ENCODE peak calls at places on chromosomes 7 and 10, in eight cellular contexts. One of them, this sample, is unnamed.

GRCh38 chr7:80175744-80176143 is 41.1 kb downstream of the GNAI1 start:
- DNase-seq in IMR-90: no peak
- DNase-seq in mesenchymal stem cell: no peak
- DNase-seq in HCT116: no peak
- DNase-seq in H1: no peak
- DNase-seq in A549: no peak
- DNase-seq in PC-9: no peak
- DNase-seq in GM23338: no peak
- DNase-seq in this sample: no peak

GRCh38 chr7:44894881-44895600 is 9.7 kb upstream of the PURB start:
- DNase-seq in IMR-90: no peak
- DNase-seq in mesenchymal stem cell: no peak
- DNase-seq in A549: no peak
- DNase-seq in PC-9: no peak
- DNase-seq in GM23338: no peak
- DNase-seq in HCT116: no peak
- DNase-seq in H1: no peak
- DNase-seq in this sample: peak; percentile 24

GRCh38 chr7:31312864-31313263 is 27.7 kb downstream of the NEUROD6 start:
- DNase-seq in H1: no peak
- DNase-seq in mesenchymal stem cell: no peak
- DNase-seq in GM23338: no peak
- DNase-seq in A549: no peak
- DNase-seq in PC-9: no peak
- DNase-seq in HCT116: no peak
- DNase-seq in IMR-90: no peak
- DNase-seq in this sample: no peak

GRCh38 chr7:139915301-139915863 is 86.3 kb downstream of the TBXAS1 start:
- DNase-seq in HCT116: no peak
- DNase-seq in mesenchymal stem cell: no peak
- DNase-seq in GM23338: no peak
- DNase-seq in PC-9: no peak
- DNase-seq in A549: peak; percentile 30
- DNase-seq in IMR-90: peak; percentile 90
- DNase-seq in H1: no peak
- DNase-seq in this sample: peak; percentile 68

GRCh38 chr10:131149111-131149510 is 162.4 kb downstream of the TCERG1L start:
- DNase-seq in IMR-90: no peak
- DNase-seq in H1: no peak
- DNase-seq in HCT116: no peak
- DNase-seq in PC-9: no peak
- DNase-seq in GM23338: no peak
- DNase-seq in mesenchymal stem cell: no peak
- DNase-seq in A549: no peak
- DNase-seq in this sample: no peak

GRCh38 chr10:115918812-115919211 is 354.2 kb downstream of the GFRA1 start:
- DNase-seq in GM23338: no peak
- DNase-seq in H1: no peak
- DNase-seq in IMR-90: peak; percentile 46
- DNase-seq in PC-9: no peak
- DNase-seq in HCT116: no peak
- DNase-seq in A549: no peak
- DNase-seq in mesenchymal stem cell: no peak
- DNase-seq in this sample: peak; percentile 69

GRCh38 chr7:1768835-1769234 is 98.8 kb downstream of the ELFN1 start:
- DNase-seq in IMR-90: no peak
- DNase-seq in A549: peak; percentile 36
- DNase-seq in PC-9: no peak
- DNase-seq in GM23338: peak; percentile 67
- DNase-seq in H1: no peak
- DNase-seq in mesenchymal stem cell: no peak
- DNase-seq in HCT116: peak; percentile 15
- DNase-seq in this sample: no peak

GRCh38 chr7:15459018-15459621 is 102.7 kb downstream of the AGMO start:
- DNase-seq in H1: no peak
- DNase-seq in HCT116: no peak
- DNase-seq in IMR-90: no peak
- DNase-seq in GM23338: no peak
- DNase-seq in PC-9: no peak
- DNase-seq in mesenchymal stem cell: no peak
- DNase-seq in A549: no peak
- DNase-seq in this sample: no peak

GRCh38 chr10:23479798-23480473 is 41.1 kb downstream of the OTUD1 start:
- DNase-seq in HCT116: no peak
- DNase-seq in mesenchymal stem cell: no peak
- DNase-seq in A549: no peak
- DNase-seq in H1: no peak
- DNase-seq in IMR-90: no peak
- DNase-seq in PC-9: no peak
- DNase-seq in GM23338: no peak
- DNase-seq in this sample: no peak

GRCh38 chr10:103663802-103664201 is 170.3 kb downstream of the NEURL1 start:
- DNase-seq in H1: no peak
- DNase-seq in A549: no peak
- DNase-seq in GM23338: no peak
- DNase-seq in IMR-90: no peak
- DNase-seq in PC-9: no peak
- DNase-seq in mesenchymal stem cell: no peak
- DNase-seq in HCT116: no peak
- DNase-seq in this sample: no peak

GRCh38 chr10:71864861-71865473 is 13.9 kb upstream of the PSAP start:
- DNase-seq in GM23338: no peak
- DNase-seq in HCT116: no peak
- DNase-seq in PC-9: peak; percentile 32
- DNase-seq in mesenchymal stem cell: peak; percentile 76
- DNase-seq in H1: no peak
- DNase-seq in IMR-90: peak; percentile 83
- DNase-seq in A549: peak; percentile 64
- DNase-seq in this sample: peak; percentile 86

GRCh38 chr7:105723582-105723981 is 142.3 kb upstream of the EFCAB10 start:
- DNase-seq in IMR-90: no peak
- DNase-seq in GM23338: peak; percentile 51
- DNase-seq in HCT116: no peak
- DNase-seq in A549: no peak
- DNase-seq in H1: no peak
- DNase-seq in mesenchymal stem cell: no peak
- DNase-seq in PC-9: no peak
- DNase-seq in this sample: no peak

GRCh38 chr10:71975087-71975890 is 11.1 kb downstream of the CHST3 start:
- DNase-seq in A549: no peak
- DNase-seq in GM23338: no peak
- DNase-seq in IMR-90: no peak
- DNase-seq in HCT116: no peak
- DNase-seq in mesenchymal stem cell: no peak
- DNase-seq in PC-9: peak; percentile 74
- DNase-seq in H1: no peak
- DNase-seq in this sample: no peak

GRCh38 chr7:73894851-73895441 is 34.0 kb downstream of the TMEM270 start:
- DNase-seq in H1: no peak
- DNase-seq in GM23338: no peak
- DNase-seq in HCT116: no peak
- DNase-seq in IMR-90: peak; percentile 96
- DNase-seq in mesenchymal stem cell: peak; percentile 76
- DNase-seq in PC-9: peak; percentile 83
- DNase-seq in A549: peak; percentile 67
- DNase-seq in this sample: peak; percentile 92

GRCh38 chr10:70126700-70127395 is 5.8 kb downstream of the AIFM2 start:
- DNase-seq in H1: no peak
- DNase-seq in mesenchymal stem cell: no peak
- DNase-seq in GM23338: no peak
- DNase-seq in HCT116: no peak
- DNase-seq in A549: no peak
- DNase-seq in IMR-90: no peak
- DNase-seq in PC-9: no peak
- DNase-seq in this sample: no peak

GRCh38 chr7:106982415-106982814 is 62.1 kb upstream of the PRKAR2B start:
- DNase-seq in A549: no peak
- DNase-seq in GM23338: no peak
- DNase-seq in IMR-90: peak; percentile 7
- DNase-seq in H1: no peak
- DNase-seq in mesenchymal stem cell: no peak
- DNase-seq in PC-9: no peak
- DNase-seq in HCT116: no peak
- DNase-seq in this sample: no peak

GRCh38 chr7:135964254-135964653 is 12.9 kb downstream of the MTPN start:
- DNase-seq in GM23338: no peak
- DNase-seq in mesenchymal stem cell: no peak
- DNase-seq in IMR-90: peak; percentile 7
- DNase-seq in H1: no peak
- DNase-seq in PC-9: no peak
- DNase-seq in HCT116: no peak
- DNase-seq in A549: no peak
- DNase-seq in this sample: peak; percentile 39

GRCh38 chr7:76515999-76516443 is 5.7 kb downstream of the UPK3B start:
- DNase-seq in A549: no peak
- DNase-seq in HCT116: no peak
- DNase-seq in H1: no peak
- DNase-seq in IMR-90: peak; percentile 23
- DNase-seq in mesenchymal stem cell: no peak
- DNase-seq in PC-9: peak; percentile 74
- DNase-seq in GM23338: peak; percentile 58
- DNase-seq in this sample: peak; percentile 47
- H3K4me2 ChIP-seq in A549: peak overlapping the region; percentile 49
- H3K4me2 ChIP-seq in HCT116: no peak overlapping the region
- H3K4me2 ChIP-seq in H1: no peak overlapping the region
- H3K4me2 ChIP-seq in IMR-90: peak overlapping the region; percentile 86
- H3K4me2 ChIP-seq in mesenchymal stem cell: no peak overlapping the region
- H3K4me2 ChIP-seq in PC-9: no peak overlapping the region
- H3K4me2 ChIP-seq in GM23338: no peak overlapping the region
- H3K4me2 ChIP-seq in this sample: no peak overlapping the region

DNA sequence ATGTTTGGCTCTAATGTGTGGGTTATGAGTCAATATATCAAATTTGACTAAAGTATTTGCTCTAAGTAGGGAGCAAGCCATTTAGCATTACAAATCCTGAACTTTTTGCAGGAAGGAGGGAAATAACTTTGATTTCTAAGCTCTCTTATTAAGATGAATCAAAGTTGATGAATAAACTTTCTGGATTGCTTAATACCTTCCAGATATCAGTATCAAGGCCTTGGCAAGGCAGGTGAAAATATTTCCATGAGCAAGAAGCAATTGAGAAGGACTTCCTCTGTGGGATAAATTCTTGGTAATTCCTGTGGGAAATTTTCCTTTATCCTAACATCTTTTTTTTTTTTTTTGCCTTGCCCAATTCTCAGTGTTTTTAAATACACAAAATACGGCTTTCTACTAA is 258.9 kb downstream of the AHR start:
- DNase-seq in IMR-90: peak; percentile 21
- DNase-seq in GM23338: no peak
- DNase-seq in HCT116: no peak
- DNase-seq in mesenchymal stem cell: no peak
- DNase-seq in A549: no peak
- DNase-seq in H1: no peak
- DNase-seq in PC-9: no peak
- DNase-seq in this sample: peak; percentile 87
- H3K4me2 ChIP-seq in IMR-90: peak overlapping the region; percentile 21
- H3K4me2 ChIP-seq in GM23338: no peak overlapping the region
- H3K4me2 ChIP-seq in HCT116: no peak overlapping the region
- H3K4me2 ChIP-seq in mesenchymal stem cell: no peak overlapping the region
- H3K4me2 ChIP-seq in A549: peak overlapping the region; percentile 74
- H3K4me2 ChIP-seq in H1: no peak overlapping the region
- H3K4me2 ChIP-seq in PC-9: no peak overlapping the region
- H3K4me2 ChIP-seq in this sample: no peak overlapping the region

GRCh38 chr7:77529279-77529678 is 7.8 kb upstream of the PTPN12 start:
- DNase-seq in GM23338: no peak
- DNase-seq in IMR-90: no peak
- DNase-seq in PC-9: no peak
- DNase-seq in HCT116: no peak
- DNase-seq in A549: no peak
- DNase-seq in H1: no peak
- DNase-seq in mesenchymal stem cell: no peak
- DNase-seq in this sample: no peak
- H3K4me2 ChIP-seq in GM23338: no peak overlapping the region
- H3K4me2 ChIP-seq in IMR-90: no peak overlapping the region
- H3K4me2 ChIP-seq in PC-9: no peak overlapping the region
- H3K4me2 ChIP-seq in HCT116: no peak overlapping the region
- H3K4me2 ChIP-seq in A549: no peak overlapping the region
- H3K4me2 ChIP-seq in H1: no peak overlapping the region
- H3K4me2 ChIP-seq in mesenchymal stem cell: no peak overlapping the region
- H3K4me2 ChIP-seq in this sample: no peak overlapping the region

DNA sequence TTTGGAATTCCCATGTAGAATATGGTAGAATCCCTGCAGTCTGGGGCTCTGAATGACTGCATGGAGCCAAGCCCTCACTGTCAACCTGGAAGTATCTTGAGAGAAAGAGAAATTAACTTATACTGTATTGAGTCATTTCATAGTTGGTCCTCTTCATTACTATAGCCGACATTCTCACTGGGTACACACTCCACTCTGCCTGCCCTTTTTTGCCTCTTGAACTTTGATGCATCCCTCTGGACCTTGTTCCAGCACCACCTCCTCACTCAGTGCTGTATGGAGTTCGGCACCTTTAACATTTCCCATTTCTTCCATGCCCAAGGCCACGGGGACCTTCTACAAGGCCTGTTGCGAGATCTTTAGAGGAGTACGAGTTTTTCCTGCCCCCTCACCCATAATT is 4.6 kb upstream of the ARHGAP22 start:
- DNase-seq in mesenchymal stem cell: no peak
- DNase-seq in A549: no peak
- DNase-seq in H1: no peak
- DNase-seq in IMR-90: no peak
- DNase-seq in HCT116: no peak
- DNase-seq in GM23338: no peak
- DNase-seq in PC-9: no peak
- DNase-seq in this sample: no peak
- H3K4me2 ChIP-seq in mesenchymal stem cell: no peak overlapping the region
- H3K4me2 ChIP-seq in A549: no peak overlapping the region
- H3K4me2 ChIP-seq in H1: no peak overlapping the region
- H3K4me2 ChIP-seq in IMR-90: no peak overlapping the region
- H3K4me2 ChIP-seq in HCT116: no peak overlapping the region
- H3K4me2 ChIP-seq in GM23338: no peak overlapping the region
- H3K4me2 ChIP-seq in PC-9: no peak overlapping the region
- H3K4me2 ChIP-seq in this sample: no peak overlapping the region

DNA sequence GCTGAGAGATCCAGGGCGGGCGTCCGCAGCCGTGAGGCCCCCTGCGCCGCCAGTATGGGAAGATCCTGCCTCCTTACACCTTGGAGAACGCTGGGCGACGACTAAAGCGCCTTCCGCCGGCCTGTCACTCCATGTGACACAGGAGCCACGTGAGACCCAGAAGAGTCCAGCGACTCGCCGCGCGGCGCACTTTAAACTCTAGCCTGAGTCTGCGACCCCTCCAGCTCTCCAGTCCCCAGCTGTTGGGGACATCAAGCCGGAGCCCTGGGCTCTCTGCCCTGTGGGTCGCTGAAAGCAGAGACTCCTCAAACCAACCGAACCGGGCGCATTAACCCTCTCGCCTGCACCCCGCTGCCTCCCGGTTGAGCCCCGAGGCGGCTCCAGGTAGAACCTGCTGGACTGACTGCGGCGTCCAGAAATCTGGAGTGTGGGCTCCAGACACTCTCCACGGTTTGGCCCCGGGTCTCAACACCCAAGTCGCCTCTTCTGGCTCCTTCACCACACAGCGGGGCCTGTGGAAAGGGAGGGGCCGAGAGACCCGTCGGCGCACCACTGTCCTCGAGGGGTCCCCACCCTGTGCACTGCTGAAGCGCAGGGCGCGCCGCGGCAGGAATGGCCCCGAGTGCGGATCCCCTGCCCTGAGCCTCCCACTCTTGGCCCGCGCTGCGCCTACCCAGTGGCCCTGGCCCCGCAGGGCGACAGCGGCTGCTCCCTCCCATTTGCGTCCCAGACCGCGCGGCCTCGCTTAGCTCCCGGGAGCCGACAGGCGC is 1.8 kb upstream of the SFMBT2 start:
- DNase-seq in A549: peak; percentile 38
- DNase-seq in mesenchymal stem cell: peak; percentile 33
- DNase-seq in PC-9: no peak
- DNase-seq in H1: no peak
- DNase-seq in HCT116: no peak
- DNase-seq in GM23338: peak; percentile 82
- DNase-seq in IMR-90: no peak
- DNase-seq in this sample: peak; percentile 10
- H3K4me2 ChIP-seq in A549: no peak overlapping the region
- H3K4me2 ChIP-seq in mesenchymal stem cell: no peak overlapping the region
- H3K4me2 ChIP-seq in PC-9: no peak overlapping the region
- H3K4me2 ChIP-seq in H1: peak overlapping the region; percentile 100
- H3K4me2 ChIP-seq in HCT116: no peak overlapping the region
- H3K4me2 ChIP-seq in GM23338: peak overlapping the region; percentile 100
- H3K4me2 ChIP-seq in IMR-90: peak overlapping the region; percentile 21
- H3K4me2 ChIP-seq in this sample: no peak overlapping the region

This sample was measured in fibroblast of lung.